ENCODE peak calls at places on chromosomes 1 and 21, in four cellular contexts. S is mammary epithelial cell, K is neuronal stem cell, U is astrocyte. Z is an unnamed sample.
A peak's percentile ranks its signal among the peaks of the same experiment; 100 is the strongest.

GRCh38 chr1:187685338-187685737 is 856.6 kb downstream of the PLA2G4A start:
- DNase-seq in S (peak; percentile 20), K (no peak), U (peak; percentile 60), Z (peak; percentile 48)

GRCh38 chr1:3016641-3017439 is 4.4 kb upstream of the ACTRT2 start:
- DNase-seq in S (no peak), K (no peak), U (no peak), Z (no peak)

GRCh38 chr21:42031816-42032215 is 21.7 kb upstream of the ZBTB21 start:
- DNase-seq in S (peak; percentile 44), K (no peak), U (no peak), Z (no peak)

GRCh38 chr21:41470054-41470453 is 37.9 kb downstream of the TMPRSS2 start:
- DNase-seq in S (no peak), K (no peak), U (no peak), Z (no peak)

GRCh38 chr1:102550729-102551384 is 554.1 kb upstream of the OLFM3 start:
- DNase-seq in S (peak; percentile 22), K (no peak), U (no peak), Z (no peak)

GRCh38 chr1:46643368-46643775 is 24.8 kb downstream of the ATPAF1 start:
- DNase-seq in S (peak; percentile 69), K (no peak), U (peak; percentile 88), Z (peak; percentile 69)

GRCh38 chr1:96361961-96362360 is 359.6 kb upstream of the PTBP2 start:
- DNase-seq in S (no peak), K (no peak), U (no peak), Z (no peak)

GRCh38 chr1:106831511-106831910 is 225.0 kb upstream of the PRMT6 start:
- DNase-seq in S (no peak), K (no peak), U (no peak), Z (no peak)

GRCh38 chr1:22320703-22321344 is 130.8 kb upstream of the ZBTB40 start:
- DNase-seq in S (no peak), K (no peak), U (no peak), Z (no peak)

GRCh38 chr1:183070923-183071618 is 47.9 kb downstream of the LAMC1 start:
- DNase-seq in S (peak; percentile 82), K (no peak), U (peak; percentile 98), Z (peak; percentile 72)

GRCh38 chr1:77316006-77316405 is 34.2 kb downstream of the AK5 start:
- DNase-seq in S (peak; percentile 59), K (no peak), U (peak; percentile 68), Z (no peak)

GRCh38 chr1:52502789-52503188 is 50.1 kb downstream of the TUT4 start:
- DNase-seq in S (no peak), K (no peak), U (no peak), Z (no peak)

GRCh38 chr1:87115317-87115885 is 201.0 kb downstream of the HS2ST1 start:
- DNase-seq in S (peak; percentile 65), K (no peak), U (peak; percentile 93), Z (peak; percentile 66)

GRCh38 chr1:152185544-152186391 is 26.7 kb upstream of the RPTN start:
- DNase-seq in S (peak; percentile 72), K (peak; percentile 8), U (peak; percentile 54), Z (peak; percentile 26)

GRCh38 chr1:53681647-53682368 is 57.2 kb downstream of the GLIS1 start:
- DNase-seq in S (peak; percentile 25), K (peak; percentile 51), U (no peak), Z (no peak)

GRCh38 chr1:15210651-15211390 is 36.2 kb upstream of the FHAD1 start:
- DNase-seq in S (no peak), K (no peak), U (no peak), Z (no peak)

GRCh38 chr1:15212989-15213291 is 34.1 kb upstream of the FHAD1 start:
- DNase-seq in S (no peak), K (no peak), U (no peak), Z (no peak)

GRCh38 chr1:15213333-15213732 is 33.7 kb upstream of the FHAD1 start:
- DNase-seq in S (no peak), K (peak; percentile 62), U (peak; percentile 19), Z (peak; percentile 32)

GRCh38 chr1:15211424-15211823 is 35.6 kb upstream of the FHAD1 start:
- DNase-seq in S (no peak), K (no peak), U (no peak), Z (no peak)

GRCh38 chr1:15212216-15212988 is 34.6 kb upstream of the FHAD1 start:
- DNase-seq in S (no peak), K (no peak), U (no peak), Z (no peak)
- H3K27ac ChIP-seq in S (no peak overlapping the region), K (peak overlapping the region; percentile 97), U (no peak overlapping the region), Z (no peak overlapping the region)

DNA sequence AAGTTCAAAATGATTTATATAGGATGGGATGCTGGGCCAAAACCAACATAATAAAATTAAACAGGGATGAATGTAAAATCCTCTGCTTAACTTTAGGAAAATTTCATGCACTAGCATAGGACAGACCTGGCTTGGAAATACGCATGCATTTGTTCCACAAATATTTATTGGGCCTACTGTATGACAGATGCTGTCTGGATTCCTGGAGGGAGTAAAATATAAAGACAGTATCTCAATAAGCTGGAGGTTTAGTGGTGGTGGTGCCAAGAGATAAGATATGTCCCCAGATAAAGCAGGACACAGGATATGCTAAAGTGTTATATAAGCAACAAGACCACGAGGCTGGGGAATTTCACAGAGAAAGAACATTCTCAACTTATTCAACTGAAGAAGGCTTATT is 15.1 kb downstream of the RCSD1 start:
- DNase-seq in S (no peak), K (no peak), U (no peak), Z (no peak)
- H3K27ac ChIP-seq in S (no peak overlapping the region), K (no peak overlapping the region), U (no peak overlapping the region), Z (no peak overlapping the region)

DNA sequence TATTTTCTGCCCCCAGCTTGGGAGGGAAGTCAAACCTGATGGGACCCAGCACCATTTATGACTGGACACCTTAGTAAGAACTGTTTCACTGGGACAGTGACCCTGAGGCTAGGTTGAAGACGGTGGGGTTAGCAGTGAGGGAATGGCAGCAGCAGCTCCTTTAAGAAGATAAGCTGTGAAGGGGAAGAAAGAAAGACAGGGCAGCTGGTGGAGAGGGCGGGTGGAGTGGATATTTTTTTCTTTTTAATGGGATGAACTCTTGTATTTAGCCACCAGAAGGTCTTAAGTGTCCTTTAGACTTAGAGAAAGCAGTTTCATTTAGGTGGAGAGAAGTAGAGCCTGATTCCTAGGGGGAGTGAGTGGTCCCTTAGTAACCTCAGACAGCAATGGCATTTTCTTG is 187.4 kb downstream of the HHAT start:
- DNase-seq in S (no peak), K (no peak), U (no peak), Z (no peak)
- H3K27ac ChIP-seq in S (no peak overlapping the region), K (no peak overlapping the region), U (no peak overlapping the region), Z (no peak overlapping the region)

DNA sequence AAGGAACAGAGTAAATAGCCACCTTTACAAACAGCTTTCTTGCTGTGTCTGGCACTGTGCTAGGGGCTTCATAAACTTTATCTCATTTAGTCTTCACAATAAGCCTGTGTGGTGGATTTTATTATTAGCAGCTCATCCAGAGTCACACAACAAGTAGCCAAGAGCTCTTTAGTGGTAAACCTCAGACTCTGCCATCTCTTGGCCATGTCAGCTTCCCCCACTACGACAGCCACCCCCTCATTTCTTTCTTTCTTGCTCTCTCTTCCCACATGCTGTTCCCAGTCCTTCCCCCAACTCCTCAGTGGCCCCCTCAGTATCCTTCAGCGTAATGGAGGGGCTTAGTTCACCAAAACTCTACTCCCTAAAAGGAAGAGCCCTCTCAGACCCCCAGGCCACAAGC is 1.2 kb upstream of the ZNF683 start:
- DNase-seq in S (no peak), K (no peak), U (peak; percentile 59), Z (no peak)
- H3K27ac ChIP-seq in S (no peak overlapping the region), K (no peak overlapping the region), U (no peak overlapping the region), Z (no peak overlapping the region)

GRCh38 chr1:14520514-14521163 is 77.8 kb upstream of the KAZN start:
- DNase-seq in S (peak; percentile 40), K (no peak), U (no peak), Z (no peak)
- H3K27ac ChIP-seq in S (peak overlapping the region; percentile 62), K (no peak overlapping the region), U (no peak overlapping the region), Z (no peak overlapping the region)

GRCh38 chr1:84300501-84300900 is 1.0 kb upstream of the SAMD13 start:
- DNase-seq in S (no peak), K (no peak), U (no peak), Z (no peak)
- H3K27ac ChIP-seq in S (no peak overlapping the region), K (no peak overlapping the region), U (no peak overlapping the region), Z (no peak overlapping the region)

DNA sequence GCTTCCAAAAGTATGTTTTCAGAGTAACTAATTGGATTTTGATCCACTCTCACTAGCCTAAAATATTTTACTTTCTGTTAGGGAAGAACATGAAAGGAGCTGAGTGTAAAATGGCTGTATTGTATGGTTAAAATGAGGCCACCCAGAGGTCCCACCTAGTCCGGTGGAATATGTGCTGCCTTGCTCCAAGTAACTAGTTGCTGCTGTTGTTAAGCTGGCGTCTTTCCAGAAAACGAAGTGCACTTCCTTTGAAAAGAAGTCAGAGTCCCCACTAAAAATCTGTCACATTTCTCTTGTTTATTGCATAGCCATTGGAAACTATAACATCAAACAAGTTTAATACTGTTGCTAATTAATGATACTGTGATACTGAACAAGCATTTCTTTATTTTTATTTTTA is 3.2 kb downstream of the SLC25A33 start:
- DNase-seq in S (no peak), K (no peak), U (peak; percentile 46), Z (no peak)
- H3K27ac ChIP-seq in S (no peak overlapping the region), K (no peak overlapping the region), U (no peak overlapping the region), Z (no peak overlapping the region)

GRCh38 chr1:66275083-66275482 is 258.9 kb upstream of the SGIP1 start:
- DNase-seq in S (peak; percentile 47), K (no peak), U (no peak), Z (no peak)
- H3K27ac ChIP-seq in S (no peak overlapping the region), K (no peak overlapping the region), U (no peak overlapping the region), Z (no peak overlapping the region)